ENCODE peak calls at places on chromosomes 11 and 22, in five cellular contexts. O is T-helper 1 cell; F is endothelial cell; P is EL; D is CD8-positive, alpha-beta memory T cell. N is an unnamed sample.

GRCh38 chr11:5289696-5290095 is 12.1 kb downstream of the OR51B4 start:
- DNase-seq in O (no peak), F (no peak), P (peak), D (no peak), N (no peak)

GRCh38 chr22:26709617-26710390 is 52.4 kb downstream of the MIAT start:
- DNase-seq in O (no peak), F (no peak), P (peak), D (no peak), N (no peak)

GRCh38 chr11:35218956-35219355 is 80.0 kb downstream of the CD44 start:
- DNase-seq in O (no peak), F (no peak), P (no peak), D (no peak), N (no peak)

GRCh38 chr22:44130076-44130711 is 50.5 kb upstream of the PARVG start:
- DNase-seq in O (no peak), F (no peak), P (no peak), D (no peak), N (no peak)

GRCh38 chr22:40714514-40714966 is 35.3 kb downstream of the MCHR1 start:
- DNase-seq in O (no peak), F (no peak), P (no peak), D (no peak), N (no peak)

GRCh38 chr22:28822930-28823481 is 22.6 kb upstream of the XBP1 start:
- DNase-seq in O (peak), F (no peak), P (no peak), D (peak), N (no peak)

GRCh38 chr11:120871924-120872323 is 152.0 kb upstream of the TBCEL start:
- DNase-seq in O (no peak), F (no peak), P (no peak), D (no peak), N (no peak)

GRCh38 chr11:2299773-2300172 is 1.9 kb downstream of the C11orf21 start:
- DNase-seq in O (no peak), F (no peak), P (no peak), D (no peak), N (no peak)

GRCh38 chr11:65437436-65438227 is 15.0 kb downstream of the NEAT1 start:
- DNase-seq in O (no peak), F (no peak), P (peak), D (no peak), N (no peak)

GRCh38 chr11:27255447-27255828 is 107.6 kb downstream of the CCDC34 start:
- DNase-seq in O (no peak), F (no peak), P (peak), D (no peak), N (no peak)

GRCh38 chr11:128726464-128727139 is 32.7 kb downstream of the FLI1 start:
- DNase-seq in O (peak), F (no peak), P (no peak), D (peak), N (peak)

GRCh38 chr11:67409781-67410368 is 5.6 kb upstream of the CARNS1 start:
- DNase-seq in O (no peak), F (no peak), P (no peak), D (no peak), N (no peak)

GRCh38 chr11:117443269-117444186 is 115.9 kb downstream of the CEP164 start:
- DNase-seq in O (no peak), F (peak), P (peak), D (no peak), N (no peak)

GRCh38 chr11:130587658-130588057 is 139.2 kb downstream of the ADAMTS15 start:
- DNase-seq in O (no peak), F (no peak), P (no peak), D (no peak), N (no peak)

GRCh38 chr11:57974830-57975229 is 48.9 kb upstream of the OR9Q1 start:
- DNase-seq in O (no peak), F (no peak), P (no peak), D (no peak), N (no peak)

GRCh38 chr11:69651834-69652620 is 11.1 kb downstream of the CCND1 start:
- DNase-seq in O (no peak), F (no peak), P (no peak), D (no peak), N (no peak)

GRCh38 chr22:41929158-41929896 is 2.7 kb upstream of the TNFRSF13C start:
- DNase-seq in O (no peak), F (no peak), P (no peak), D (no peak), N (no peak)

GRCh38 chr11:9982796-9983579 is 311.0 kb downstream of the SBF2 start:
- DNase-seq in O (no peak), F (no peak), P (peak), D (no peak), N (no peak)

GRCh38 chr22:45328822-45329535 is 19.2 kb downstream of the FAM118A start:
- DNase-seq in O (no peak), F (no peak), P (no peak), D (no peak), N (no peak)

GRCh38 chr11:44307340-44308099 is 2.4 kb downstream of the ALX4 start:
- DNase-seq in O (no peak), F (no peak), P (no peak), D (no peak), N (no peak)

GRCh38 chr11:112100457-112100856 is 13.8 kb downstream of the SDHD start:
- DNase-seq in O (no peak), F (no peak), P (peak), D (no peak), N (no peak)

N was measured in CD8-positive, alpha-beta T cell.